ENCODE peak calls at places on chromosomes 6 and 20, in four cellular contexts. P is keratinocyte, L is hepatocyte, M is IMR-90. W is an unnamed sample.

GRCh38 chr6:130760006-130760405 is 67.2 kb upstream of the SMLR1 start:
- DNase-seq in P (peak; percentile 7), L (peak; percentile 33), M (peak; percentile 61), W (no peak)

GRCh38 chr6:76230711-76231110 is 158.2 kb upstream of the IMPG1 start:
- DNase-seq in P (no peak), L (peak; percentile 26), M (no peak), W (no peak)

GRCh38 chr6:29589423-29590048 is 4.6 kb downstream of the OR2H2 start:
- DNase-seq in P (peak; percentile 13), L (peak; percentile 71), M (peak; percentile 47), W (no peak)

GRCh38 chr20:5535211-5535756 is 214.9 kb upstream of the SHLD1 start:
- DNase-seq in P (no peak), L (peak; percentile 75), M (peak; percentile 98), W (peak; percentile 87)

GRCh38 chr20:33667245-33668086 is 723 bp downstream of the ACTL10 start:
- DNase-seq in P (no peak), L (no peak), M (peak; percentile 54), W (peak; percentile 99)

GRCh38 chr20:47700327-47700726 is 85.0 kb downstream of the SULF2 start:
- DNase-seq in P (no peak), L (no peak), M (no peak), W (no peak)

GRCh38 chr20:44407402-44408184 is 52.1 kb downstream of the HNF4A start:
- DNase-seq in P (peak; percentile 95), L (peak; percentile 92), M (peak; percentile 14), W (peak; percentile 96)

GRCh38 chr6:63804381-63804956 is 168.9 kb downstream of the PHF3 start:
- DNase-seq in P (peak; percentile 23), L (no peak), M (peak; percentile 95), W (no peak)

GRCh38 chr6:38730136-38730862 is 15.2 kb downstream of the DNAH8 start:
- DNase-seq in P (no peak), L (no peak), M (no peak), W (no peak)

GRCh38 chr20:60294627-60295026 is 336.4 kb downstream of the CDH26 start:
- DNase-seq in P (no peak), L (no peak), M (no peak), W (no peak)

GRCh38 chr6:137832110-137832509 is 34.9 kb upstream of the TNFAIP3 start:
- DNase-seq in P (no peak), L (no peak), M (peak; percentile 92), W (peak; percentile 89)

GRCh38 chr6:20266851-20267608 is 54.8 kb upstream of the MBOAT1 start:
- DNase-seq in P (peak; percentile 73), L (no peak), M (no peak), W (peak; percentile 83)

GRCh38 chr20:42949865-42950264 is 239.8 kb downstream of the PTPRT start:
- DNase-seq in P (no peak), L (peak; percentile 30), M (no peak), W (no peak)

GRCh38 chr6:139402935-139403386 is 28.5 kb upstream of the CITED2 start:
- DNase-seq in P (no peak), L (no peak), M (peak; percentile 93), W (peak; percentile 91)

GRCh38 chr20:4065405-4065841 is 50.1 kb upstream of the RNF24 start:
- DNase-seq in P (no peak), L (no peak), M (peak; percentile 86), W (peak; percentile 72)

GRCh38 chr20:39630215-39630614 is 668.1 kb downstream of the DHX35 start:
- DNase-seq in P (no peak), L (peak; percentile 23), M (no peak), W (no peak)

GRCh38 chr20:61350500-61351250 is 98.6 kb downstream of the CDH4 start:
- DNase-seq in P (no peak), L (no peak), M (no peak), W (peak; percentile 32)

GRCh38 chr6:96939019-96939805 is 14.7 kb downstream of the KLHL32 start:
- DNase-seq in P (peak; percentile 11), L (no peak), M (peak; percentile 29), W (peak; percentile 50)

GRCh38 chr6:167394820-167395219 is 69.9 kb downstream of the TTLL2 start:
- DNase-seq in P (no peak), L (no peak), M (no peak), W (no peak)

GRCh38 chr20:62122659-62123449 is 579 bp downstream of the LSM14B start:
- DNase-seq in P (no peak), L (peak; percentile 77), M (no peak), W (peak; percentile 89)

GRCh38 chr6:157169656-157170055 is 153.7 kb downstream of the TMEM242 start:
- DNase-seq in P (no peak), L (no peak), M (no peak), W (no peak)

GRCh38 chr20:4563534-4563933 is 158.2 kb upstream of the PRND start:
- DNase-seq in P (no peak), L (peak; percentile 69), M (peak; percentile 80), W (no peak)

GRCh38 chr20:64179805-64180204 is 15.6 kb downstream of the MYT1 start:
- DNase-seq in P (no peak), L (no peak), M (no peak), W (peak; percentile 34)

GRCh38 chr6:158567152-158567551 is 7.3 kb downstream of the TMEM181 start:
- DNase-seq in P (no peak), L (no peak), M (no peak), W (peak; percentile 51)

GRCh38 chr6:24283043-24283985 is 74.5 kb downstream of the DCDC2 start:
- DNase-seq in P (peak; percentile 35), L (peak; percentile 87), M (peak; percentile 61), W (peak; percentile 73)

GRCh38 chr6:112311950-112312547 is 35.1 kb upstream of the RFPL4B start:
- DNase-seq in P (no peak), L (peak; percentile 41), M (peak; percentile 38), W (no peak)

GRCh38 chr20:49570828-49571552 is 3.1 kb upstream of the PTGIS start:
- DNase-seq in P (no peak), L (no peak), M (peak; percentile 54), W (peak; percentile 87)

GRCh38 chr20:49571553-49571835 is 3.6 kb upstream of the PTGIS start:
- DNase-seq in P (no peak), L (no peak), M (no peak), W (peak; percentile 13)

GRCh38 chr20:49572857-49573256 is 4.9 kb upstream of the PTGIS start:
- DNase-seq in P (no peak), L (no peak), M (no peak), W (no peak)

GRCh38 chr20:49575551-49576060 is 7.7 kb upstream of the PTGIS start:
- DNase-seq in P (no peak), L (peak; percentile 48), M (no peak), W (peak; percentile 51)

DNA sequence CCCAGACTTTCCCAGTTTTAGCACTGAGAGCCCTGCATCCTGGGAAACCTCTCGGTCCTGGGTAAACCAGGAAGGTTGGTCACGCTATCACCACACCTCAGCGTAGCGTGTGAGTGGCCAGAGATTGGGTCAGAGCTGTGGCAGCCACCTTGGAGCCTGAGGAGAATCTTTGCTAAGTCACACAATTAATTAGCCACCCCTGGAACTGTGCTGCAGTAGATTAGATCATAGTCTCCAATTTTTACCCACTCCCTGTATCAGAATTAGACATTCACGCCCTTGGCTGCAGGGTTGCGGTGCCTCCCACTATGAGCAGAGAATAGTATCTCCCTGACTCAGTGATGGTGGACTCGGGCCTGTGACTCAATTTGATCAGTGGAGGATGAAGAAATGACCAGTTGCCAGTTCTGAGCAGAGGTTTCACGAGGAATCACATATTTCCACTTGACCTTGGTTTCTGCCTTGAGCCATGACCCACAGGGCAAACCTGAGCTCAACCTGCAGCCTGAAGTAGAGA is 6.0 kb upstream of the PTGIS start:
- DNase-seq in P (no peak), L (no peak), M (peak; percentile 59), W (peak; percentile 95)
- H3K4me2 ChIP-seq in P (no peak overlapping the region), L (no peak overlapping the region), M (no peak overlapping the region), W (no peak overlapping the region)

GRCh38 chr6:13402711-13403110 is 74.4 kb upstream of the TBC1D7 start:
- DNase-seq in P (no peak), L (no peak), M (no peak), W (no peak)
- H3K4me1 ChIP-seq in P (peaks cover 31% of the 10 kb centered on the region), L (peaks cover 3% of the 10 kb centered on the region), M (peaks cover 10% of the 10 kb centered on the region), W (peaks cover 20% of the 10 kb centered on the region)

GRCh38 chr6:33454009-33454946 is at the start of gene ZBTB9:
- DNase-seq in P (peak; percentile 81), L (peak; percentile 98), M (peak; percentile 96), W (peak; percentile 100)
- TF ChIP-seq CTCF in P (no peak), L (no peak), M (no peak), W (no peak)

DNA sequence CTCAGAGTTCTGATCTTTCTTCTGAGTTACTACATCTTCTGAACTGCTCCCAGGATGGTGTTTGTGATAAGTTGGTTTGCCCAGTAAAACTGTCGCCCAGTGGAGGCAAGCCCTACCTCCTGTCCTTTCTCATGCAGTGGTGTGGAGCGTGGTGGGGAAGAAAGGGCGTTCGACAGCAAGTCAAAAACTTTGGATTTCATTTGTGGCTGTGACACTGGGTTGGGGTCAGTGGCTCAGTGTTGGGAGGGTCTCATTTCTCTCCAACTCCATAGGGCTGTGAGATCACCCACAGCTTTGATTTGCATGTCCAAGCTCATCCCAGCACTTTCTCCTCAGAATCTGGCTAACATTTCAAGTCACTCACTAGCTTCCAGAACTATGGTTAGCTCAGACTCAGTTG is 17.5 kb upstream of the SLC22A2 start:
- DNase-seq in P (no peak), L (no peak), M (no peak), W (no peak)
- H3K4me2 ChIP-seq in P (no peak overlapping the region), L (no peak overlapping the region), M (no peak overlapping the region), W (no peak overlapping the region)

GRCh38 chr20:19974621-19975435 is 42.3 kb upstream of the NAA20 start:
- DNase-seq in P (no peak), L (peak; percentile 85), M (peak; percentile 97), W (peak; percentile 94)

GRCh38 chr20:19973920-19974620 is 43.1 kb upstream of the NAA20 start:
- DNase-seq in P (no peak), L (peak; percentile 60), M (peak; percentile 81), W (peak; percentile 79)

GRCh38 chr20:19975901-19976300 is 41.3 kb upstream of the NAA20 start:
- DNase-seq in P (no peak), L (no peak), M (no peak), W (no peak)

GRCh38 chr20:19976595-19977372 is 40.4 kb upstream of the NAA20 start:
- DNase-seq in P (no peak), L (peak; percentile 62), M (peak; percentile 83), W (peak; percentile 92)

GRCh38 chr20:19975436-19975799 is 41.7 kb upstream of the NAA20 start:
- DNase-seq in P (no peak), L (no peak), M (peak; percentile 54), W (no peak)
- H3K4me1 ChIP-seq in P (peaks cover 44% of the 10 kb centered on the region), L (peaks cover 42% of the 10 kb centered on the region), M (peaks cover 19% of the 10 kb centered on the region), W (peaks cover 51% of the 10 kb centered on the region)

DNA sequence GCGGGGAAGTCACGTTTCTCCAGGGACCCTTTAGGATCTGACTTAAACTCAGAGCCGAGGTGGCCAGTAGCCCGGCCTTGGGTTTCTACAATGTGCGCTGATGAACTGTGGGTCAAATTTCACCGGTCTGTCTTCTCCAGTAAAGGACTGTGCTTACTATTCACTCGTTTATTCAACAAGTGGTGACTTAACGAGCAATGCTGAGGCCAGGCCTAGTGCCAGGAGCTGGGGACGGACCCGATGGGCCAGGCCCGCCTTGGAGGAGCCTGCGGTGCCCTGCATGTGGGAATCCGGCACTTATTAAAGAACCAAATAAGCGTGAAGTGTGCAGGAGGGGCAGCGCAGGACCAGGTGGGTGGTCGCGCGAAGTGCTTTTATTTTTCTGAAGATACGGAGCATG is 24.0 kb downstream of the CTCFL start:
- DNase-seq in P (no peak), L (no peak), M (no peak), W (no peak)
- TF ChIP-seq CTCF in P (no peak), L (no peak), M (no peak), W (no peak)

GRCh38 chr6:32977953-32978324 is 9.5 kb downstream of the BRD2 start:
- DNase-seq in P (no peak), L (no peak), M (no peak), W (no peak)
- H3K4me2 ChIP-seq in P (no peak overlapping the region), L (peak overlapping the region; percentile 58), M (no peak overlapping the region), W (peak overlapping the region; percentile 10)

GRCh38 chr6:87909849-87910248 is 137.8 kb upstream of the SPACA1 start:
- DNase-seq in P (peak; percentile 13), L (no peak), M (peak; percentile 61), W (peak; percentile 58)
- H3K4me1 ChIP-seq in P (peaks cover 7% of the 10 kb centered on the region), L (peaks cover 8% of the 10 kb centered on the region), M (no peaks in the 10 kb centered on the region), W (peaks cover 51% of the 10 kb centered on the region)

W was measured in osteoblast.